ENCODE peak calls at places on chromosome 12, in ten cellular contexts. F is endodermal cell; E is left ventricle myocardium inferior; Q is pancreas; H is effector memory CD4-positive, alpha-beta T cell; N is CD4-positive, CD25-positive, alpha-beta regulatory T cell; W is cardiac muscle cell; A is fibroblast of lung; J is A549; S is gastrocnemius medialis. L is an unnamed sample. For H3K4me1, the result is how much of the 10 kb centered on the place peaks cover.

GRCh38 chr12:53232641-53233538 is 881 bp upstream of the RARG start:
- DNase-seq in F (peak), H (no peak), J (peak), E (peak), W (peak), Q (no peak), S (no peak), A (peak), N (peak), L (no peak)

GRCh38 chr12:108371801-108372344 is 32.8 kb upstream of the CMKLR1 start:
- DNase-seq in Q (no peak), A (peak), J (no peak), H (no peak), W (no peak), N (no peak), F (peak), E (no peak), S (no peak), L (no peak)

GRCh38 chr12:32270818-32271710 is 128.3 kb upstream of the FGD4 start:
- DNase-seq in S (no peak), J (no peak), N (no peak), W (no peak), A (peak), H (no peak), E (no peak), Q (no peak), F (peak), L (no peak)

GRCh38 chr12:105322070-105322469 is 8.4 kb upstream of the C12orf75 start:
- DNase-seq in Q (no peak), A (no peak), N (no peak), H (no peak), S (peak), F (no peak), E (no peak), J (no peak), W (no peak), L (no peak)

GRCh38 chr12:18361431-18361830 is 100.1 kb downstream of the PIK3C2G start:
- DNase-seq in F (no peak), N (no peak), W (no peak), J (no peak), A (no peak), E (no peak), Q (no peak), H (no peak), S (no peak), L (no peak)

GRCh38 chr12:105469182-105469581 is 138.7 kb downstream of the C12orf75 start:
- DNase-seq in N (no peak), F (no peak), J (no peak), S (no peak), A (no peak), Q (no peak), H (no peak), W (no peak), E (no peak), L (no peak)

GRCh38 chr12:124369055-124369900 is 74.4 kb downstream of the RFLNA start:
- DNase-seq in J (no peak), A (peak), Q (peak), F (no peak), W (no peak), H (no peak), S (peak), N (no peak), E (peak), L (no peak)

GRCh38 chr12:8951744-8952143 is 2.3 kb upstream of the M6PR start:
- DNase-seq in W (no peak), A (no peak), S (no peak), N (no peak), J (no peak), E (no peak), F (no peak), H (peak), Q (no peak), L (no peak)

GRCh38 chr12:89059061-89059460 is 293.2 kb downstream of the DUSP6 start:
- DNase-seq in H (no peak), Q (no peak), N (no peak), F (no peak), S (no peak), E (no peak), W (no peak), A (no peak), J (no peak), L (no peak)

GRCh38 chr12:91877022-91877421 is 268.6 kb downstream of the BTG1 start:
- DNase-seq in Q (no peak), S (peak), N (peak), W (no peak), H (peak), J (no peak), E (no peak), F (peak), A (peak), L (no peak)

GRCh38 chr12:55631056-55631455 is 5.6 kb upstream of the OR10P1 start:
- DNase-seq in A (no peak), J (no peak), F (no peak), Q (no peak), H (no peak), W (no peak), S (no peak), E (no peak), N (no peak), L (no peak)

GRCh38 chr12:68392376-68392775 is 60.2 kb upstream of the MDM1 start:
- DNase-seq in S (no peak), F (no peak), W (no peak), E (no peak), Q (no peak), N (no peak), H (no peak), J (no peak), A (no peak), L (no peak)

GRCh38 chr12:95877622-95878021 is 18.9 kb downstream of the SNRPF start:
- DNase-seq in Q (no peak), A (no peak), J (no peak), F (no peak), H (no peak), S (no peak), E (no peak), W (no peak), N (no peak), L (no peak)

GRCh38 chr12:106586803-106587684 is 4.2 kb downstream of the RFX4 start:
- DNase-seq in A (no peak), W (peak), Q (peak), J (no peak), F (peak), N (no peak), E (no peak), S (no peak), H (no peak), L (no peak)

GRCh38 chr12:120677765-120678473 is 9.0 kb upstream of the MLEC start:
- DNase-seq in Q (no peak), A (peak), W (no peak), H (no peak), F (no peak), E (peak), S (peak), J (peak), N (no peak), L (no peak)

GRCh38 chr12:62909340-62909739 is 25.6 kb downstream of the PPM1H start:
- DNase-seq in N (no peak), F (no peak), A (no peak), E (no peak), J (no peak), S (no peak), H (no peak), Q (no peak), W (no peak), L (no peak)

GRCh38 chr12:62907561-62907960 is 27.4 kb downstream of the PPM1H start:
- DNase-seq in H (no peak), Q (no peak), W (no peak), N (no peak), A (no peak), F (no peak), E (no peak), J (no peak), S (no peak), L (no peak)

GRCh38 chr12:62910549-62911169 is 24.3 kb downstream of the PPM1H start:
- DNase-seq in W (peak), F (peak), N (no peak), Q (no peak), J (no peak), S (no peak), E (no peak), A (no peak), H (no peak), L (no peak)

GRCh38 chr12:62907067-62907466 is 27.9 kb downstream of the PPM1H start:
- DNase-seq in H (no peak), W (no peak), E (no peak), F (no peak), A (no peak), N (no peak), J (no peak), Q (no peak), S (no peak), L (no peak)

GRCh38 chr12:62908667-62909066 is 26.3 kb downstream of the PPM1H start:
- DNase-seq in A (no peak), Q (no peak), W (no peak), E (no peak), J (no peak), N (no peak), S (no peak), F (no peak), H (no peak), L (no peak)
- H3K4me1 ChIP-seq in A (under half), Q (under half), W (under half), E (under half), J (under half), N (under half), S (under half), F (under half), H (under half), L (under half)

GRCh38 chr12:72509893-72510292 is 237.7 kb downstream of the TRHDE start:
- DNase-seq in W (no peak), N (no peak), F (no peak), H (no peak), E (no peak), Q (no peak), J (no peak), A (no peak), S (no peak), L (no peak)

GRCh38 chr12:72510772-72511171 is 238.6 kb downstream of the TRHDE start:
- DNase-seq in H (no peak), J (no peak), E (no peak), W (no peak), N (no peak), S (no peak), Q (no peak), A (no peak), F (no peak), L (no peak)

GRCh38 chr12:72511906-72512305 is 239.7 kb downstream of the TRHDE start:
- DNase-seq in A (peak), Q (no peak), E (no peak), N (no peak), S (no peak), J (no peak), H (no peak), W (no peak), F (no peak), L (no peak)

DNA sequence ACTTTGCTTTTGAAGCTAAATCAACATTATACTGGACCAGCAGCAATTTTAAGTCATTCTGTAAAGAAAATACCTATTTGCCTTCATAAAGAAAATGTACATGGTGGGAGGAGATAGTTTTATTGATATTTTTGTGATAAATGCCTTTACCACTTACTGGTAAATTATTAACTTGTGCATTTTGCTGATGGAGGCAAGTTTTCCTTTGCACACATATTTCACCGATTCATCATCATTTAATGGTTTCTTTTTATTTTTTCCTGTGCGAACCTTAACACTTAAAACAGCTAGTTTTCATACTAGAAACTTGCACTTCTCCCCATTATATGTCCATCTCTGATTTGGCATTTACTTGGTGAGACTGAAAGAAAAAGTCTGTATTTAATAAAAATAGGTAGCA is 239.3 kb downstream of the TRHDE start:
- DNase-seq in H (no peak), Q (no peak), J (no peak), E (no peak), W (no peak), F (no peak), S (no peak), A (peak), N (no peak), L (no peak)
- H3K4me3 ChIP-seq in H (no peak), Q (no peak), J (no peak), E (no peak), W (no peak), F (no peak), S (no peak), A (no peak), N (no peak), L (no peak)

GRCh38 chr12:116160196-116160595 is 117.3 kb downstream of the MED13L start:
- DNase-seq in S (peak), E (no peak), F (no peak), N (no peak), Q (no peak), W (no peak), A (peak), J (peak), H (no peak), L (no peak)
- H3K4me1 ChIP-seq in S (half or more), E (half or more), F (under half), N (under half), Q (under half), W (half or more), A (under half), J (half or more), H (under half), L (under half)

DNA sequence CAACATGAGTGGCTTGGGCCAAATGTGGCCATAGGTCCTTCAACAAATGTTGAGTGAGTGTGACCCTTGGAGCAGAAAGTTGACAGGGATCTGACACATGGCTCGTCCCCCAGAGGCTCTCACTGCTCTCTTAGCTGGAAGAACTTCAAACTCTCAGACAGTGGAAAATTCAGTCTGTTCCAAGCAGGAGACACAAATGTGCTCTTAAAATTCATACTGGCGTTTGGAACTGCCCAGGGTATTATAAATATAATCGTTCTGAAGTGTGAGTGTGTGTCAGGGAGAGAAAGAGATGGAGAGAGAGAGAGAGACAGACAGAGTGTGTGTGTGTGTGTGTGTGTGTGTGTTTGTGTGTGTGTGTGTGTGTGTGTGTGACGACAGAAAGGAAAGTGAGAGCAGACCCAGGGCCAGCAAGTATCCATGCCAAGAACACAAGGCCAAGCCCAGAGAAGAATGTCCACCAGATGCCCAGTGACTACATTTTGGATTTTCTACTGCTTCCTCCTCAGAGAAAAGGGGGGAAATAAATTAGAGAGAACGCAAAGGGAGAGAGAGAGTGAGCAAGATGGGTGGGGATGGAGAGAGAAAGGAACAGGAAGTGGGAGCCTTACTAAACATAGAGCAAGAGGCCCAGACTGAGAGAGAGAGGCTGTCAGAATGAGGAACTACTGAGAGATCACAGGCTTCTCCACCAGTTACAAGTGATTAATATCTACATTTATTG is 193.6 kb upstream of the NUDT4 start:
- DNase-seq in J (no peak), H (no peak), N (no peak), Q (no peak), W (peak), S (peak), A (peak), E (peak), F (no peak), L (no peak)
- H3K4me3 ChIP-seq in J (no peak), H (no peak), N (no peak), Q (no peak), W (no peak), S (no peak), A (no peak), E (no peak), F (no peak), L (no peak)

GRCh38 chr12:51951199-51951842 is at the start of gene ACVR1B:
- DNase-seq in E (peak), A (peak), H (peak), S (peak), F (peak), W (peak), N (peak), Q (peak), J (peak), L (peak)
- H3K4me1 ChIP-seq in E (half or more), A (under half), H (under half), S (half or more), F (under half), W (under half), N (under half), Q (under half), J (under half), L (under half)

GRCh38 chr12:113475451-113476085 is 3.9 kb upstream of the LHX5 start:
- DNase-seq in F (peak), S (no peak), W (no peak), Q (no peak), J (no peak), A (no peak), N (no peak), E (no peak), H (no peak), L (no peak)
- H3K4me3 ChIP-seq in F (peak), S (no peak), W (peak), Q (no peak), J (no peak), A (no peak), N (no peak), E (peak), H (no peak), L (no peak)

DNA sequence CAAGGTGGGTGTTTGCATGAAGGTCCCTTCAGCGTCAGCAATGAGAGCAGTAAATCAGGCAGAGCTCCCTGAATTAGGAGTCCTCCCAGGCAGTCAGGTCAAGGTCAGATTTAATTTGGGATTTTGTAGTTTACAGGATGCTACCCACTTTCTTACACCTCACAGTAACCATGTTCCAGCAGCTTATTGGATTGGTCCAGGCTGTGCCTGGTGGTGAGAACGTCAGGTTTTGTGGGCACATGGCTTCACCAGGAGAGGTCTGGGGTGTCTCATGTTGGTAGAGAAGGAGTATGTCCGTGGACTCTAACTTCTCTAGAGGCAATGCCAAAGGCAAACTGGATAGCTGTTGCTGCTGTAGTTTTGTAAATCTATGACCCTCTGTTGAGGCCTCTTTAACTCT is 158.3 kb downstream of the CACNA1C start:
- DNase-seq in F (no peak), H (no peak), S (no peak), J (no peak), A (no peak), N (no peak), W (no peak), E (no peak), Q (no peak), L (no peak)
- H3K4me1 ChIP-seq in F (under half), H (under half), S (under half), J (under half), A (under half), N (under half), W (half or more), E (half or more), Q (under half), L (under half)